ENCODE peak calls at places on chromosomes 4 and X, in seven cellular contexts. N is GM23338; B is Peyer's patch; V is heart left ventricle; P is CD4-positive, alpha-beta memory T cell; J is spleen; W is mammary epithelial cell. M is an unnamed sample. For H3K4me1, the result is how much of the 10 kb centered on the place peaks cover.

GRCh38 chrX:134753185-134754008 is 95.1 kb upstream of the PLAC1 start:
- DNase-seq in N (no peak), B (no peak), V (no peak), P (no peak), J (no peak), W (peak), M (no peak)

GRCh38 chr4:19309365-19309764 is 942.3 kb upstream of the SLIT2 start:
- DNase-seq in N (peak), B (no peak), V (no peak), P (no peak), J (no peak), W (peak), M (no peak)

GRCh38 chr4:41092128-41092527 is 122.2 kb downstream of the APBB2 start:
- DNase-seq in N (peak), B (no peak), V (no peak), P (no peak), J (no peak), W (no peak), M (no peak)

GRCh38 chrX:13088155-13088485 is 43.7 kb upstream of the FAM9C start:
- DNase-seq in N (no peak), B (peak), V (no peak), P (no peak), J (peak), W (no peak), M (no peak)

GRCh38 chr4:105837037-105837436 is 58.2 kb upstream of the NPNT start:
- DNase-seq in N (no peak), B (no peak), V (no peak), P (no peak), J (no peak), W (no peak), M (no peak)

GRCh38 chrX:48522291-48522690 is 683 bp downstream of the EBP start:
- DNase-seq in N (no peak), B (no peak), V (no peak), P (no peak), J (no peak), W (no peak), M (no peak)

GRCh38 chr4:103150677-103151076 is 47.5 kb downstream of the CENPE start:
- DNase-seq in N (no peak), B (no peak), V (no peak), P (no peak), J (no peak), W (peak), M (no peak)

GRCh38 chrX:39149761-39150160 is 348.5 kb downstream of the MID1IP1 start:
- DNase-seq in N (peak), B (peak), V (peak), P (peak), J (peak), W (peak), M (peak)

GRCh38 chr4:39464886-39465501 is 6.1 kb downstream of the LIAS start:
- DNase-seq in N (no peak), B (no peak), V (no peak), P (no peak), J (no peak), W (peak), M (no peak)

GRCh38 chr4:154491341-154491679 is 289 bp downstream of the DCHS2 start:
- DNase-seq in N (peak), B (no peak), V (no peak), P (no peak), J (peak), W (peak), M (no peak)

GRCh38 chr4:46329118-46329976 is 60.6 kb downstream of the GABRA2 start:
- DNase-seq in N (peak), B (no peak), V (no peak), P (no peak), J (no peak), W (peak), M (no peak)

GRCh38 chrX:31845003-31845402 is 773.2 kb upstream of the FTHL17 start:
- DNase-seq in N (no peak), B (no peak), V (no peak), P (no peak), J (no peak), W (no peak), M (no peak)

GRCh38 chr4:128942547-128942946 is 133.0 kb downstream of the JADE1 start:
- DNase-seq in N (no peak), B (no peak), V (no peak), P (no peak), J (no peak), W (no peak), M (no peak)

GRCh38 chrX:38935561-38935960 is 134.3 kb downstream of the MID1IP1 start:
- DNase-seq in N (no peak), B (no peak), V (no peak), P (no peak), J (no peak), W (no peak), M (no peak)

GRCh38 chrX:53631156-53631555 is 55.4 kb downstream of the HUWE1 start:
- DNase-seq in N (no peak), B (no peak), V (no peak), P (no peak), J (no peak), W (no peak), M (no peak)

GRCh38 chrX:41457618-41458192 is 10.6 kb downstream of the NYX start:
- DNase-seq in N (peak), B (no peak), V (no peak), P (peak), J (no peak), W (no peak), M (no peak)

GRCh38 chr4:108031427-108032083 is 41.9 kb downstream of the HADH start:
- DNase-seq in N (peak), B (no peak), V (no peak), P (no peak), J (no peak), W (peak), M (no peak)

GRCh38 chr4:108635070-108635655 is 14.8 kb downstream of the RPL34 start:
- DNase-seq in N (peak), B (no peak), V (no peak), P (no peak), J (no peak), W (no peak), M (no peak)

GRCh38 chr4:118557298-118557851 is 127.8 kb upstream of the METTL14 start:
- DNase-seq in N (no peak), B (no peak), V (no peak), P (no peak), J (no peak), W (peak), M (no peak)

GRCh38 chrX:106780259-106780658 is 22.2 kb upstream of the TBC1D8B start:
- DNase-seq in N (no peak), B (no peak), V (no peak), P (no peak), J (no peak), W (peak), M (no peak)

GRCh38 chrX:11953615-11954014 is 184.7 kb upstream of the FRMPD4 start:
- DNase-seq in N (no peak), B (no peak), V (no peak), P (no peak), J (no peak), W (peak), M (no peak)

GRCh38 chrX:24099394-24099793 is 44.6 kb downstream of the EIF2S3 start:
- DNase-seq in N (no peak), B (no peak), V (no peak), P (no peak), J (no peak), W (no peak), M (no peak)

GRCh38 chrX:107571296-107571998 is 56.9 kb upstream of the PRPS1 start:
- DNase-seq in N (no peak), B (no peak), V (no peak), P (no peak), J (no peak), W (peak), M (no peak)

GRCh38 chr4:77501851-77502250 is 103.8 kb upstream of the CXCL13 start:
- DNase-seq in N (no peak), B (no peak), V (no peak), P (no peak), J (no peak), W (no peak), M (no peak)
- H3K4me1 ChIP-seq in N (under half), B (under half), V (under half), P (under half), J (under half), W (under half), M (under half)

DNA sequence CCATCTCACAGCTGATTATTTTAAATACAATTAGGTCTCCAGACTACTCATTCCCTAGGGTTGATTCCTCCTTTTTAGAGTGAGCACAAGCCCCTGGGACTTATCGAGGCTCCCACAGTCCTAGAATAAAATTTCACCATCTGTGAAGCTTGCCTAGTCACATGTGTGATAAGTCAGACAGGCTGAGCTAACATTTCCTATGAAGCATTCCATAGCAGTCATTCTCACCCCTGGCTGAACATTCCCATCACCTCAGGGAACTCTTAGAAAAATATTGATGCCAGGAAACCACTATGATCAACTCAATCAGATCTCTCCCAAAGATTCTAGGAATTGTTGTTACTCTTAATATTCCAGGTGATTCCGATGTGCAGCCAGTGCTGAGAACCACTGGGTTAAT is 37.7 kb downstream of the ARHGEF9 start:
- DNase-seq in N (no peak), B (no peak), V (no peak), P (no peak), J (no peak), W (peak), M (no peak)
- H3K4me1 ChIP-seq in N (under half), B (under half), V (under half), P (under half), J (under half), W (under half), M (under half)

GRCh38 chr4:17867259-17867658 is 56.5 kb downstream of the NCAPG start:
- DNase-seq in N (no peak), B (no peak), V (no peak), P (no peak), J (no peak), W (no peak), M (no peak)
- H3K4me1 ChIP-seq in N (under half), B (under half), V (under half), P (under half), J (under half), W (under half), M (under half)

DNA sequence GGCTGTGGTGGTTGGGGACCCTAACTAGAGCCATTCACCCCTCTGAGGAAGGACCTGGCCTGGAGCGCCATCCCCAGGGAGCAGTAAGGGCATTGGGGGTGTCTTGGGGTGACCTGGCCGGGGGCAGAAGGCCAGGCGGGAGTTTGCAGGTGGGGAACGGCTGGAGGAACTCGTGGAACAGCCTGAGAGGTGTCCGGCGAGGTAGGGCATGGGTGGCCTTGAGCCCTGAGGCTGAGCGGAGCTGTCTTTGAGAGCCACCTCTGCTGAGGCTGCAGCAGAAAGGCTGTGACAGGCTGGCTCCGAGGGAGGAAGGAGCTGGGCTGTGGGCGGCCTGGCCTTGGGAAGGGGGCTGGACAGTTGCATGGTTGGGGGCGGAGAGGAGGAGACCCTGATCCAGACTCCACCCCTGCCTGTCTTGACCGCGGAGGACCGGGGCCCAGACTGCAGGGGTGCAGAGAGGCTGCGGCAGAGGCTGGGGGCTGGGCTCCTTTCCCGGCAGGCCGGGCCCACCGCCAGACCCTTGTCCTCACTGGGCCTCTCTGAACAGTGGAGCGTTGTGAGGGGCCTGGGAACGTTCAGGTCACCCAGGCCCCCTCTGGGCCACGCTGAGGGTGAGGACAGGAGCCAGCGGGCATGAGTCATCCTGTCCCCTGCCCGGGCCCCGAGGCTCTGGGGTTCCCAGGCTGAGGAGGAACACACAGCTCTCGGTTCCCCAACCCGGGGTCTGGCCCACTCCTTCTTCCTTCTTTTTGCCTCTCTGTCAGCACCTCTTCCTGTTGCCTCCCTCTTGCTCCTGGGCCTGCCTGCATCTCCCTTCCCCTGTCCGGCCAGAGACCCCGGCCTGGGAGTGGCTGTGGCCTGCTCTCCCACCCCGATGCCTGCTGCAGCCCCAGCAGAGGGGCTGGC is 8.1 kb downstream of the SH3BP2 start:
- DNase-seq in N (peak), B (peak), V (peak), P (no peak), J (peak), W (no peak), M (no peak)
- H3K4me1 ChIP-seq in N (under half), B (half or more), V (half or more), P (under half), J (half or more), W (under half), M (under half)